ENCODE peak calls at places on chromosomes 6 and 20, in ten cellular contexts. Q, Y, C, D, J, O, E, G, N and M are unnamed samples.
A peak's percentile ranks its signal among the peaks of the same experiment; 100 is the strongest.

GRCh38 chr20:49894073-49894470 is 21.3 kb downstream of the SPATA2 start:
- DNase-seq in Q (no peak), Y (no peak), C (no peak), D (no peak), J (peak; percentile 64), O (no peak), E (no peak), G (peak; percentile 72), N (peak; percentile 63), M (no peak)

GRCh38 chr6:145603424-145603833 is 131.9 kb downstream of the EPM2A start:
- DNase-seq in Q (no peak), Y (no peak), C (no peak), D (no peak), J (no peak), O (no peak), E (no peak), G (no peak), N (no peak), M (no peak)

GRCh38 chr6:141956046-141956761 is 176.5 kb upstream of the GJE1 start:
- DNase-seq in Q (peak; percentile 1), Y (no peak), C (no peak), D (peak; percentile 23), J (no peak), O (peak; percentile 19), E (no peak), G (no peak), N (no peak), M (no peak)

GRCh38 chr6:24614648-24615047 is 31.3 kb downstream of the KIAA0319 start:
- DNase-seq in Q (no peak), Y (no peak), C (no peak), D (no peak), J (no peak), O (no peak), E (no peak), G (no peak), N (no peak), M (no peak)

GRCh38 chr6:126048635-126049034 is 62.3 kb downstream of the TRMT11 start:
- DNase-seq in Q (no peak), Y (no peak), C (no peak), D (no peak), J (no peak), O (no peak), E (no peak), G (no peak), N (no peak), M (no peak)

GRCh38 chr20:44954198-44954597 is 6.0 kb downstream of the TOMM34 start:
- DNase-seq in Q (no peak), Y (no peak), C (no peak), D (no peak), J (no peak), O (no peak), E (no peak), G (no peak), N (no peak), M (no peak)

GRCh38 chr20:25005220-25005619 is 12.7 kb upstream of the APMAP start:
- DNase-seq in Q (peak; percentile 50), Y (no peak), C (no peak), D (no peak), J (no peak), O (no peak), E (no peak), G (no peak), N (no peak), M (peak; percentile 13)

GRCh38 chr6:130713144-130713543 is 114.1 kb upstream of the SMLR1 start:
- DNase-seq in Q (no peak), Y (no peak), C (no peak), D (no peak), J (no peak), O (peak; percentile 73), E (no peak), G (no peak), N (no peak), M (no peak)

GRCh38 chr20:44069203-44069931 is 117.6 kb downstream of the JPH2 start:
- DNase-seq in Q (no peak), Y (no peak), C (no peak), D (no peak), J (peak; percentile 64), O (no peak), E (peak; percentile 12), G (peak; percentile 82), N (peak; percentile 74), M (peak; percentile 53)

GRCh38 chr6:11769816-11770545 is 8.6 kb downstream of the ADTRP start:
- DNase-seq in Q (no peak), Y (no peak), C (no peak), D (no peak), J (no peak), O (peak; percentile 56), E (no peak), G (no peak), N (no peak), M (no peak)

GRCh38 chr20:11338506-11339306 is 579.0 kb upstream of the BTBD3 start:
- DNase-seq in Q (no peak), Y (no peak), C (no peak), D (no peak), J (no peak), O (no peak), E (no peak), G (no peak), N (no peak), M (no peak)

GRCh38 chr20:57470212-57470522 is 54.8 kb downstream of the CTCFL start:
- DNase-seq in Q (no peak), Y (peak; percentile 84), C (no peak), D (no peak), J (no peak), O (no peak), E (no peak), G (no peak), N (no peak), M (no peak)